ENCODE peak calls at places on chromosomes 11 and 22, in five cellular contexts. K is GM12878, H is K562, Q is SK-N-SH, P is HepG2. D is an unnamed sample.
A peak's percentile ranks its signal among the peaks of the same experiment; 100 is the strongest.

GRCh38 chr22:35475545-35475944 is 65.1 kb upstream of the RASD2 start:
- DNase-seq in K (no peak), H (no peak), Q (no peak), P (no peak), D (no peak)

GRCh38 chr22:32591620-32592019 is 117.0 kb downstream of the FBXO7 start:
- DNase-seq in K (no peak), H (no peak), Q (no peak), P (no peak), D (no peak)

GRCh38 chr11:134170909-134171281 is 52.9 kb downstream of the NCAPD3 start:
- DNase-seq in K (no peak), H (no peak), Q (no peak), P (no peak), D (no peak)

GRCh38 chr11:44312876-44313275 is 2.9 kb upstream of the ALX4 start:
- DNase-seq in K (no peak), H (no peak), Q (no peak), P (no peak), D (no peak)

GRCh38 chr11:91243630-91244029 is 981.0 kb upstream of the FAT3 start:
- DNase-seq in K (no peak), H (no peak), Q (no peak), P (no peak), D (no peak)

GRCh38 chr11:124762077-124762623 is at the start of gene ESAM:
- DNase-seq in K (no peak), H (peak; percentile 86), Q (peak; percentile 85), P (no peak), D (no peak)

GRCh38 chr22:44566911-44567310 is 68.9 kb upstream of the RTL6 start:
- DNase-seq in K (no peak), H (no peak), Q (no peak), P (no peak), D (no peak)

GRCh38 chr11:16809901-16810668 is 71.6 kb downstream of the C11orf58 start:
- DNase-seq in K (no peak), H (no peak), Q (no peak), P (no peak), D (no peak)

GRCh38 chr11:47071871-47072270 is 104.8 kb downstream of the ARFGAP2 start:
- DNase-seq in K (no peak), H (no peak), Q (peak; percentile 14), P (no peak), D (no peak)

GRCh38 chr11:1303973-1304372 is 5.5 kb downstream of the TOLLIP start:
- DNase-seq in K (no peak), H (no peak), Q (peak; percentile 31), P (no peak), D (no peak)

GRCh38 chr22:37549704-37550059 is 10.6 kb upstream of the CDC42EP1 start:
- DNase-seq in K (no peak), H (no peak), Q (peak; percentile 62), P (no peak), D (no peak)

GRCh38 chr22:27154717-27155116 is 497.3 kb downstream of the MIAT start:
- DNase-seq in K (no peak), H (peak; percentile 44), Q (no peak), P (no peak), D (no peak)

GRCh38 chr11:71563401-71563800 is 2.0 kb upstream of the KRTAP5-10 start:
- DNase-seq in K (no peak), H (peak; percentile 53), Q (peak; percentile 65), P (peak; percentile 58), D (peak; percentile 51)

GRCh38 chr11:36492724-36493304 is 17.3 kb downstream of the TRAF6 start:
- DNase-seq in K (no peak), H (peak; percentile 45), Q (peak; percentile 46), P (peak; percentile 35), D (peak; percentile 42)

GRCh38 chr22:43094551-43094950 is 5.4 kb upstream of the TTLL1 start:
- DNase-seq in K (no peak), H (no peak), Q (no peak), P (no peak), D (no peak)

GRCh38 chr22:19115628-19116027 is 6.6 kb downstream of the DGCR2 start:
- DNase-seq in K (no peak), H (no peak), Q (no peak), P (no peak), D (no peak)

GRCh38 chr22:30290318-30290678 is 993 bp upstream of the CASTOR1 start:
- DNase-seq in K (no peak), H (no peak), Q (no peak), P (no peak), D (no peak)

GRCh38 chr22:21936151-21936778 is 16.4 kb downstream of the PPM1F start:
- DNase-seq in K (no peak), H (no peak), Q (no peak), P (no peak), D (no peak)

GRCh38 chr22:17772963-17773605 is 1.2 kb downstream of the BID start:
- DNase-seq in K (no peak), H (peak; percentile 74), Q (no peak), P (no peak), D (no peak)

GRCh38 chr11:108562746-108563581 is 30.6 kb downstream of the EXPH5 start:
- DNase-seq in K (no peak), H (no peak), Q (no peak), P (no peak), D (no peak)

GRCh38 chr11:128394436-128395089 is 192.8 kb downstream of the ETS1 start:
- DNase-seq in K (no peak), H (no peak), Q (peak; percentile 53), P (no peak), D (no peak)

GRCh38 chr11:8234910-8235309 is 28.8 kb downstream of the LMO1 start:
- DNase-seq in K (no peak), H (no peak), Q (no peak), P (no peak), D (no peak)

GRCh38 chr11:15615412-15616096 is 500.8 kb downstream of the INSC start:
- DNase-seq in K (no peak), H (no peak), Q (no peak), P (no peak), D (no peak)

GRCh38 chr11:64322925-64323260 is 5.0 kb downstream of the PRDX5 start:
- DNase-seq in K (no peak), H (peak; percentile 42), Q (no peak), P (no peak), D (no peak)

GRCh38 chr11:11577246-11577855 is 44.5 kb downstream of the GALNT18 start:
- DNase-seq in K (no peak), H (no peak), Q (no peak), P (no peak), D (no peak)

DNA sequence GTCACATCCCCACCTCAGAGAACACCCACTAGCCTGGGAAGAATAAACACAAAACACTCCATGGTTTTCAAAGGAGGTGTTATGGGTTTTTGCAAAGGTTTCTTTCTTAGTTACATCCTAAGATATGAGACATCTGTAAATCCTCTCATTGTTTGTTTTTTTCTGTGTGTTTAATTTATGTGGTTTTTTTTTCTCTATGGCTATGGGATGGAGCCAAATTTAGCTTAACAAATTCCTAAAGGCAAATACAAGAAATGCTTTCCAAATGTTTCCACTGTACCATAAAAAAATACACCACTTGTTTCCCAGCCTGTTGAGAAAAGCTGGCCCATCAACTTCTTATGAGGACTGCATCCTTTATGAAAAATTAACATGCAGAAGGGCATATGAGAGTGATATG is 137.8 kb upstream of the TTC12 start:
- DNase-seq in K (no peak), H (no peak), Q (no peak), P (no peak), D (no peak)
- TF ChIP-seq ZBTB33 in K (no peak), H (no peak), Q (no peak), P (no peak), D (no peak)

DNA sequence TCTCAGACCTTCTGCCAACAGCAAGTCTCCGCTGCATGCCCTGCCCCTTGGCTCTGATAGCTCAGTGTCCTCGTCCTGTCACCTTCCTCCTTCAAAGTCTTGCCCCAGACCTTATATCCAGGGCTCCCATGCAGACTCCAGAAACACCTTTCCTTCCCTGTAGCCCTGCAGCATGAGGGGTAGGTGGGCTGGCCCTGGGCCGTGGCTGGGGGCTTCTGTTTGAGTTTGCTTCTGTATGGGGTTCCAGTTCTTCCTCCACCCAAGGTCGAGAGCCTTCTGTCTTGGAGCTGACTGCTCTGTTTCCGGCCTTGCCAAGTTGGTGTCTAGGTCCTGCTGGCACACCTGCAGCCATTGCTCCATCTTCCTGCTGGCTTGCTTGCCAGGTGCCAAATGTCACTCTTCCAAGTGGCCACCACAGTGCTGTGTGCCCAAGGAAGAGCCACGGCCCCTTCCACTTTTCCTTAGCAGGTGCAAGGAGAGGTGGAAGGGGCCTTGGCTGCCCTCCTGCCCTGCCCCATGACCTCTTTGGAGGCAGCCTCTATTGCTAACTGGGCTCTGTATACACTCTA is 74.8 kb upstream of the NECTIN1 start:
- DNase-seq in K (no peak), H (no peak), Q (no peak), P (no peak), D (no peak)
- TF ChIP-seq ZBTB33 in K (no peak), H (no peak), Q (no peak), P (no peak), D (no peak)

GRCh38 chr22:20550851-20551744 is 43.7 kb downstream of the MED15 start:
- DNase-seq in K (peak; percentile 12), H (no peak), Q (no peak), P (no peak), D (no peak)

GRCh38 chr22:20552913-20553401 is 45.5 kb downstream of the MED15 start:
- DNase-seq in K (no peak), H (no peak), Q (no peak), P (peak; percentile 84), D (no peak)

GRCh38 chr22:20552450-20552894 is 45.1 kb downstream of the MED15 start:
- DNase-seq in K (no peak), H (no peak), Q (no peak), P (peak; percentile 67), D (no peak)

GRCh38 chr22:20550057-20550817 is 42.8 kb downstream of the MED15 start:
- DNase-seq in K (no peak), H (no peak), Q (no peak), P (no peak), D (no peak)

DNA sequence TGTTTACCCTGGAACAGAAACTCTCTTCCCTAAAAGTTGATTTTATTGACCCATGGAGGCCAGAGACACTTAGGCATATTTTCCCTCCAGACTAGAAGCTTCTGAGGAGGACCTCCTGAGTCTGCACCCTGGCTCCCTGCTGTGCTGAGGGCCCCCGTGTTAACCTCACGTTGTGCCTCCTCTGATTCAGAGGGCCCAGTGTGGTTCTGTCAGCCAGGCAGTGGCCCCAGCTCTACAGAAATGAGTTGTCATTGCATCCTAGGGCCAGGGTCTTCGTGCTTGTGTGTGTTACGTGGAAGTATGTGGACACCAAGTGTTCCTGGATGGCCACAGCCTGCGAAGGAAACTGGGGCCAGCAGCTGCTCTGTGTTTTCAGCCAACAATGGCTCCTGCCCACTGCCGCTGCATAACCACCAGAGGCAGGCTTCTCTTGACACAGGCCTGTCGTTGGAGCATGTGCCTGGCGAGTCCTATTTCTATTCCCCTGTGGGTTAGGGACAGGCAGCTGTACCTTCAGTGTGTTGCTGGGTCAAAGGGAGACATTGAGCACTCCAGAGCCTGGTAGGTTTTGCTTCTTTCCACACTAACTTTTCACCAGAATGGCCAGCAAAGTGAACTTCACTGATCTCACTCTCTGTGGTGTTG is 44.5 kb downstream of the MED15 start:
- DNase-seq in K (no peak), H (no peak), Q (no peak), P (peak; percentile 53), D (no peak)
- TF ChIP-seq ZBTB33 in K (no peak), H (no peak), Q (no peak), P (no peak), D (no peak)

DNA sequence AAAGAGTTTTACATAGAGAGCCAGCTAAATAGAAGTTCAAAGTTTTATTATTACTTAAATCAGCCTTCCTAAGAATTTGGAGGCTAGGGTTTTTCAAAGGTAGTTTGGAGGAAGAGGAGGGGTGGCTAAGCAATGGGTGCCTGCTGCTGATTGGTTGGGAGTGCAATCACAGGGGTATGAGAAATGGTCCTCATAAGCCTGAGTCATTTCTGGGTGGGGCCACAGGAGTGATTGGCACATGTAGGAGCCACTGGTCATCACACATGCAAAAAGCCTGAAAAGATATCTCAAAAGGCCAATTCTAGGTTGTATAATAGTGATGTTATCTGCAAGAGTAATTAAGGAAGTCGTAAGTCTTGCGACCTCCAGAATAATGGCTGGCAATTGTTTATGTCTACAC is 12.9 kb downstream of the OR51L1 start:
- DNase-seq in K (no peak), H (peak; percentile 18), Q (no peak), P (no peak), D (no peak)
- TF ChIP-seq ZBTB33 in K (no peak), H (no peak), Q (no peak), P (no peak), D (no peak)